ENCODE peak calls at places on chromosomes 2 and 18, in ten cellular contexts. Y is coronary artery; Q is breast epithelium; G is MG63; B is H7; E is left ventricle myocardium inferior; N is Jurkat, Clone E6-1; L is psoas muscle; K is lower leg skin; C is GM12865. J is an unnamed sample.
A peak's percentile ranks its signal among the peaks of the same experiment; 100 is the strongest.

GRCh38 chr2:33370886-33371285 is 105.6 kb upstream of the RASGRP3 start:
- DNase-seq in L (no peak), C (no peak), Y (no peak), B (no peak), Q (no peak), E (no peak), N (no peak), K (no peak), G (no peak), J (no peak)

GRCh38 chr18:6509417-6510198 is 94.9 kb upstream of the L3MBTL4 start:
- DNase-seq in G (no peak), E (no peak), L (no peak), Q (no peak), Y (no peak), C (peak; percentile 5), K (no peak), B (no peak), N (no peak), J (no peak)

GRCh38 chr2:222977121-222977520 is 74.9 kb upstream of the KCNE4 start:
- DNase-seq in K (no peak), G (no peak), C (no peak), Y (no peak), L (no peak), N (no peak), B (no peak), E (no peak), Q (no peak), J (no peak)

GRCh38 chr2:238866656-238867277 is 18.9 kb downstream of the TWIST2 start:
- DNase-seq in C (no peak), Q (no peak), B (no peak), E (no peak), Y (no peak), G (no peak), K (no peak), N (no peak), L (no peak), J (no peak)

GRCh38 chr18:48658721-48659120 is 119.9 kb downstream of the CTIF start:
- DNase-seq in K (no peak), C (no peak), G (no peak), L (no peak), N (no peak), Y (no peak), E (no peak), Q (no peak), B (no peak), J (no peak)

GRCh38 chr2:159879061-159879604 is 81.1 kb upstream of the CD302 start:
- DNase-seq in G (no peak), Y (no peak), L (no peak), K (no peak), N (no peak), C (peak; percentile 77), E (no peak), Q (no peak), B (no peak), J (no peak)

GRCh38 chr18:51621103-51621969 is 423.9 kb upstream of the MEX3C start:
- DNase-seq in L (no peak), N (peak; percentile 27), E (peak; percentile 29), G (peak; percentile 28), Q (peak; percentile 61), K (peak; percentile 25), C (peak; percentile 72), Y (no peak), B (peak; percentile 60), J (peak; percentile 63)

GRCh38 chr2:158221055-158222021 is 119.7 kb downstream of the UPP2 start:
- DNase-seq in K (no peak), L (no peak), Q (no peak), E (no peak), Y (no peak), C (no peak), B (no peak), G (no peak), N (no peak), J (no peak)

GRCh38 chr2:58042486-58042970 is 4.1 kb upstream of the VRK2 start:
- DNase-seq in B (no peak), Y (no peak), C (peak; percentile 45), N (peak; percentile 14), E (no peak), G (peak; percentile 22), Q (no peak), K (no peak), L (no peak), J (no peak)

GRCh38 chr2:164504253-164504652 is 117.0 kb downstream of the GRB14 start:
- DNase-seq in K (no peak), C (no peak), L (no peak), Y (no peak), E (no peak), B (peak; percentile 19), N (peak; percentile 5), Q (no peak), G (no peak), J (peak; percentile 11)

GRCh38 chr2:54646170-54646927 is 77.1 kb upstream of the EML6 start:
- DNase-seq in K (no peak), E (no peak), L (no peak), Y (no peak), N (no peak), B (no peak), G (no peak), C (no peak), Q (no peak), J (no peak)

GRCh38 chr18:21672868-21673267 is 31.7 kb downstream of the ABHD3 start:
- DNase-seq in E (peak; percentile 30), B (no peak), C (no peak), Y (no peak), Q (no peak), N (no peak), K (no peak), G (peak; percentile 68), L (no peak), J (no peak)

GRCh38 chr18:2963048-2963447 is 49.9 kb downstream of the LPIN2 start:
- DNase-seq in K (no peak), L (no peak), Q (no peak), C (peak; percentile 47), B (no peak), Y (no peak), G (no peak), N (no peak), E (no peak), J (no peak)

GRCh38 chr2:229714080-229714735 is at the start of gene DNER:
- DNase-seq in E (no peak), K (no peak), N (no peak), L (peak; percentile 35), Q (no peak), G (peak; percentile 63), Y (no peak), B (peak; percentile 95), C (peak; percentile 53), J (no peak)

GRCh38 chr18:13502585-13502984 is 223.8 kb downstream of the FAM210A start:
- DNase-seq in C (no peak), L (peak; percentile 67), E (peak; percentile 46), Q (no peak), N (no peak), Y (no peak), K (peak; percentile 21), B (no peak), G (no peak), J (no peak)

GRCh38 chr2:1553671-1554295 is 140.5 kb downstream of the TPO start:
- DNase-seq in L (no peak), K (no peak), C (no peak), Y (no peak), E (no peak), Q (peak; percentile 48), B (peak; percentile 65), G (peak; percentile 48), N (no peak), J (no peak)

DNA sequence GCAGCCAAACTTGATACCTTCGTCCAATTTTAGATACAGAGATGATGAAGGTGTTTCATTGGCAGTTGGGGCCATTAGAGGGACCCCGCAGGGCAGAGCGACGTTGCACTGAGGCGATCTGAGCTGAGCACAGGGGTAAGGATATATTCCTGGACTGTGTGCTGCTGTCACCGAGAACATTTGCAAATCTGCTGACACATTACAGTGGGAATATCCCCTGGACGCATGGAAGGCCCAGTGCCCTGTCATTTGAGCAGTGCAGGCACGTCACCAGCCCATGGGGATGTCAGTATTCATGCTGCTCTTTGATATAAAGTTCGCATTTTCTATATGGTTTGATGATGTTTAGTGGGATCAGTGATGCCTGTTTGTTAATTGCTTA is 10.4 kb upstream of the MMADHC start:
- DNase-seq in Y (no peak), N (no peak), L (no peak), B (no peak), G (no peak), Q (no peak), K (no peak), C (no peak), E (no peak), J (no peak)
- H3K4me3 ChIP-seq in Y (peak overlapping the region; percentile 54), N (no peak overlapping the region), L (peak overlapping the region; percentile 41), B (no peak overlapping the region), G (no peak overlapping the region), Q (peak overlapping the region; percentile 28), K (no peak overlapping the region), C (no peak overlapping the region), E (peak overlapping the region; percentile 39), J (no peak overlapping the region)

DNA sequence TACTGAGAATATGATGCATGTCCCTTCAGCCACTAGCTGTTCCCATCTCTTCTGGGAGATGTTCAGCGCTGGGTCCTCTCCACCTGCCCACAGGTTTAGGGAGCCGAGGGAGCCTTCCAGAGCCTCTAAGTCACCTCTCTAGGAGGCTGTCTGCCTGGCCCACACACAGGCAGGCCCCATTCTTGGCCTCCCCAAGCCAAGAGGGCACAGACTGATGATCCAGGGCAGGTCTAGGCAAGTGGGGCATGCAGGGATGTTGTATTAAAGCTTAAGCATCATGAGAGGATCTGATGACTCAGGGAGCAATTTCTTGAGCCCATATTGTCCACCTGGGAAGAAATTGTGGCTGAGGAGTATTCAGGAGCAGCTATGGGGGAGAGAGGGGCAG is 19.9 kb downstream of the TMSB10 start:
- DNase-seq in N (no peak), Q (no peak), B (no peak), G (peak; percentile 25), K (no peak), E (no peak), L (no peak), C (no peak), Y (no peak), J (no peak)
- H3K4me3 ChIP-seq in N (no peak overlapping the region), Q (peak overlapping the region; percentile 52), B (no peak overlapping the region), G (no peak overlapping the region), K (no peak overlapping the region), E (peak overlapping the region; percentile 58), L (no peak overlapping the region), C (no peak overlapping the region), Y (no peak overlapping the region), J (no peak overlapping the region)

DNA sequence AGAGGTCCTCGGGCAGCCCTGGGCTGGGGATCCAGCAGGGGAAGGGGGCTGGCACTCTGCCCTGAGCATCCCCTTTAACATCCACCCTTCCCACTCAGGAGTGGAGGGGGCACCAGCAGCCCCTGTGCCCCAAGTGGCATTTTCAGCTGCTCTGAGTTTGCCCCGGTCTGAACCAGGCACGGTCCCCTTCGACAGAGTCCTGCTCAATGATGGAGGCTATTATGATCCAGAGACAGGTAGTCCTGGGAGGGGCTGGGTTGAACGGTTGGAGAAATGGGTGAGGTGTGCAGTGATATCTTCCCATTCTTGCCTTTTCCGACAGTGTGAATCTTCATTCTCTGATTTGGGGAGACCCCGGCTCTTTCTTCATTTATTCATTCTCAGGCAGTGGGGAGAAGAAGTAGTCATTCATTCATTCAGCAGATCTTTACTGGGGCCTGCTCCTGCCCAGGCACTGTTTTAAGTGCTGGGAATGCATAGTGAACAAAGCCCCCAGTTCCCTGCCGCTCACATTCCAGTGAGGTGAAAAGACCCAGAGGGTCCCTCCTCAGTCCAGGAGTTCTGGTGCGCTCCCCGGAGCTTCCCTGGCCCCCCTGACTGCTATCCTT is 1.4 kb upstream of the KHK start:
- DNase-seq in Y (no peak), K (no peak), L (no peak), B (peak; percentile 54), G (no peak), N (no peak), C (no peak), Q (no peak), E (no peak), J (no peak)
- H3K4me3 ChIP-seq in Y (peak overlapping the region; percentile 79), K (no peak overlapping the region), L (peak overlapping the region; percentile 70), B (peak overlapping the region; percentile 58), G (peak overlapping the region; percentile 57), N (no peak overlapping the region), C (peak overlapping the region; percentile 79), Q (peak overlapping the region; percentile 74), E (peak overlapping the region; percentile 84), J (peak overlapping the region; percentile 49)

GRCh38 chr2:66439291-66440010 is 4.5 kb downstream of the MEIS1 start:
- DNase-seq in L (no peak), N (no peak), Q (no peak), G (peak; percentile 48), B (peak; percentile 84), E (peak; percentile 27), Y (no peak), K (no peak), C (no peak), J (no peak)
- H3K4me3 ChIP-seq in L (peak overlapping the region; percentile 70), N (no peak overlapping the region), Q (peak overlapping the region; percentile 76), G (peak overlapping the region; percentile 70), B (peak overlapping the region; percentile 12), E (peak overlapping the region; percentile 81), Y (peak overlapping the region; percentile 95), K (peak overlapping the region; percentile 13), C (no peak overlapping the region), J (peak overlapping the region; percentile 23)

J was measured in iPS DF 6.9.